ENCODE peak calls at places on chromosomes 6 and 20, in six cellular contexts. X is Right ventricle myocardium superior, L is activated T-cell treated with anti-CD3 and anti-CD28 coated beads for 1 hour, H is globus pallidus, F is fibroblast of mammary gland, I is NCI-H187. Y is an unnamed sample.

GRCh38 chr6:66226099-66226498 is 519.1 kb upstream of the EYS start:
- DNase-seq in X (no peak), L (no peak), H (peak; percentile 84), F (peak; percentile 8), I (no peak), Y (peak; percentile 35)

GRCh38 chr6:110617057-110617456 is 140.6 kb upstream of the SLC22A16 start:
- DNase-seq in X (no peak), L (no peak), H (no peak), F (no peak), I (no peak), Y (no peak)

GRCh38 chr6:82877213-82878195 is 188.1 kb downstream of the UBE3D start:
- DNase-seq in X (no peak), L (no peak), H (no peak), F (peak; percentile 16), I (no peak), Y (peak; percentile 90)

GRCh38 chr6:138522611-138523010 is 23.3 kb upstream of the NHSL1 start:
- DNase-seq in X (no peak), L (no peak), H (no peak), F (no peak), I (no peak), Y (no peak)

GRCh38 chr6:38997128-38997761 is 51.3 kb upstream of the GLP1R start:
- DNase-seq in X (peak; percentile 40), L (peak; percentile 12), H (no peak), F (peak; percentile 14), I (no peak), Y (peak; percentile 30)

GRCh38 chr6:154566866-154567265 is 56.4 kb upstream of the CNKSR3 start:
- DNase-seq in X (no peak), L (no peak), H (no peak), F (no peak), I (no peak), Y (no peak)

GRCh38 chr6:91181416-91181815 is 594.5 kb upstream of the MAP3K7 start:
- DNase-seq in X (no peak), L (no peak), H (no peak), F (no peak), I (no peak), Y (no peak)

GRCh38 chr20:63326314-63327228 is 33.6 kb downstream of the COL20A1 start:
- DNase-seq in X (peak; percentile 20), L (no peak), H (no peak), F (no peak), I (no peak), Y (no peak)

GRCh38 chr6:42821341-42821668 is 39.5 kb downstream of the BICRAL start:
- DNase-seq in X (no peak), L (no peak), H (no peak), F (no peak), I (no peak), Y (no peak)

GRCh38 chr6:80454197-80454596 is 347.7 kb downstream of the BCKDHB start:
- DNase-seq in X (no peak), L (no peak), H (no peak), F (peak; percentile 98), I (no peak), Y (peak; percentile 77)

GRCh38 chr6:40721252-40721936 is 134.2 kb upstream of the LRFN2 start:
- DNase-seq in X (no peak), L (no peak), H (no peak), F (no peak), I (no peak), Y (no peak)

GRCh38 chr6:106746660-106747059 is 117.3 kb downstream of the QRSL1 start:
- DNase-seq in X (no peak), L (no peak), H (no peak), F (peak; percentile 7), I (no peak), Y (peak; percentile 98)

GRCh38 chr6:89313006-89313405 is 2.1 kb downstream of the GABRR2 start:
- DNase-seq in X (no peak), L (no peak), H (no peak), F (peak; percentile 91), I (no peak), Y (peak; percentile 83)

GRCh38 chr6:112466378-112467151 is 119.4 kb downstream of the RFPL4B start:
- DNase-seq in X (no peak), L (no peak), H (no peak), F (peak; percentile 18), I (no peak), Y (peak; percentile 59)

GRCh38 chr6:38220069-38220723 is 400.7 kb downstream of the ZFAND3 start:
- DNase-seq in X (no peak), L (no peak), H (peak; percentile 89), F (no peak), I (no peak), Y (no peak)

GRCh38 chr6:168964138-168964892 is 289.3 kb downstream of the THBS2 start:
- DNase-seq in X (no peak), L (no peak), H (no peak), F (peak; percentile 70), I (no peak), Y (no peak)

GRCh38 chr6:16236648-16237199 is 1.7 kb upstream of the GMPR start:
- DNase-seq in X (no peak), L (no peak), H (no peak), F (peak; percentile 59), I (no peak), Y (peak; percentile 28)

GRCh38 chr6:34961082-34961481 is 72.0 kb downstream of the ANKS1A start:
- DNase-seq in X (no peak), L (no peak), H (no peak), F (no peak), I (no peak), Y (no peak)

GRCh38 chr6:166078294-166078693 is 89.4 kb downstream of the TBXT start:
- DNase-seq in X (no peak), L (no peak), H (no peak), F (peak; percentile 83), I (no peak), Y (peak; percentile 84)

GRCh38 chr20:38855356-38855755 is 49.9 kb downstream of the PPP1R16B start:
- DNase-seq in X (no peak), L (no peak), H (no peak), F (peak; percentile 57), I (no peak), Y (peak; percentile 20)

GRCh38 chr6:25919657-25920056 is 10.8 kb downstream of the SLC17A2 start:
- DNase-seq in X (no peak), L (no peak), H (no peak), F (no peak), I (no peak), Y (no peak)

GRCh38 chr6:134466751-134467525 is 149.0 kb upstream of the SGK1 start:
- DNase-seq in X (no peak), L (no peak), H (no peak), F (peak; percentile 66), I (no peak), Y (peak; percentile 35)

GRCh38 chr6:28568515-28569108 is 42.9 kb downstream of the GPX5 start:
- DNase-seq in X (no peak), L (no peak), H (no peak), F (no peak), I (no peak), Y (no peak)

GRCh38 chr6:48560408-48560807 is 449.4 kb upstream of the PTCHD4 start:
- DNase-seq in X (no peak), L (no peak), H (no peak), F (peak; percentile 62), I (no peak), Y (peak; percentile 65)

GRCh38 chr6:112214749-112215269 is 39.6 kb downstream of the LAMA4 start:
- DNase-seq in X (no peak), L (no peak), H (no peak), F (no peak), I (no peak), Y (no peak)

GRCh38 chr6:21371676-21372161 is 221.8 kb upstream of the SOX4 start:
- DNase-seq in X (no peak), L (no peak), H (no peak), F (peak; percentile 49), I (no peak), Y (peak; percentile 40)

GRCh38 chr6:30818426-30818841 is 65.9 kb upstream of the DDR1 start:
- DNase-seq in X (no peak), L (no peak), H (no peak), F (peak; percentile 88), I (no peak), Y (peak; percentile 89)

GRCh38 chr6:116563830-116564229 is 7.5 kb upstream of the RWDD1 start:
- DNase-seq in X (no peak), L (no peak), H (no peak), F (no peak), I (no peak), Y (no peak)

GRCh38 chr6:106216527-106216926 is 109.0 kb downstream of the ATG5 start:
- DNase-seq in X (no peak), L (no peak), H (no peak), F (peak; percentile 5), I (no peak), Y (peak; percentile 10)

GRCh38 chr20:53037621-53038020 is 65.5 kb downstream of the TSHZ2 start:
- DNase-seq in X (no peak), L (no peak), H (no peak), F (no peak), I (no peak), Y (no peak)

GRCh38 chr20:17948442-17948841 is 20.2 kb downstream of the SNX5 start:
- DNase-seq in X (no peak), L (no peak), H (no peak), F (no peak), I (no peak), Y (no peak)

GRCh38 chr6:20620043-20620442 is 85.8 kb downstream of the CDKAL1 start:
- DNase-seq in X (no peak), L (no peak), H (no peak), F (no peak), I (no peak), Y (no peak)

GRCh38 chr6:127547909-127548649 is 28.9 kb upstream of the C6orf58 start:
- DNase-seq in X (no peak), L (no peak), H (no peak), F (peak; percentile 26), I (no peak), Y (peak; percentile 14)

GRCh38 chr20:37749620-37750403 is 56.0 kb downstream of the CTNNBL1 start:
- DNase-seq in X (no peak), L (no peak), H (no peak), F (no peak), I (peak; percentile 57), Y (no peak)

GRCh38 chr6:118886641-118887040 is 7.3 kb upstream of the ASF1A start:
- DNase-seq in X (no peak), L (no peak), H (no peak), F (no peak), I (no peak), Y (no peak)